ENCODE peak calls at places on chromosomes 1 and 21, in seven cellular contexts. X is right atrium auricular region; I is stomach; G is colonic mucosa; U is CD8-positive, alpha-beta T cell; C is neural progenitor cell; Z is aorta. T is an unnamed sample.

GRCh38 chr1:38046884-38047602 is 450 bp upstream of the POU3F1 start:
- DNase-seq in U (peak; percentile 77), Z (peak; percentile 90), G (peak; percentile 80), X (peak; percentile 83), C (peak; percentile 91), I (peak; percentile 83), T (peak; percentile 85)

GRCh38 chr1:214107322-214108096 is 119.7 kb downstream of the PROX1 start:
- DNase-seq in I (peak; percentile 37), C (no peak), Z (no peak), X (no peak), U (no peak), G (peak; percentile 19), T (no peak)

GRCh38 chr1:203888807-203889251 is 27.4 kb downstream of the SNRPE start:
- DNase-seq in X (no peak), C (no peak), I (no peak), G (no peak), U (no peak), Z (no peak), T (no peak)

GRCh38 chr1:66335859-66336640 is 197.9 kb upstream of the SGIP1 start:
- DNase-seq in I (peak; percentile 63), C (no peak), X (peak; percentile 95), Z (peak; percentile 85), U (peak; percentile 75), G (peak; percentile 50), T (peak; percentile 86)

GRCh38 chr1:109726007-109726406 is 14.0 kb downstream of the GSTM5 start:
- DNase-seq in Z (no peak), I (no peak), G (no peak), C (no peak), U (no peak), X (no peak), T (no peak)

GRCh38 chr1:53330819-53331218 is 2.9 kb upstream of the LRP8 start:
- DNase-seq in U (no peak), I (no peak), Z (peak; percentile 36), X (no peak), C (no peak), G (no peak), T (no peak)

GRCh38 chr1:246157516-246157915 is 349.6 kb downstream of the SMYD3 start:
- DNase-seq in U (no peak), C (no peak), G (no peak), I (no peak), Z (no peak), X (no peak), T (no peak)

GRCh38 chr1:164702216-164702615 is 143.2 kb downstream of the PBX1 start:
- DNase-seq in U (no peak), I (no peak), C (no peak), X (no peak), G (no peak), Z (no peak), T (no peak)

GRCh38 chr1:29590583-29591555 is 354.5 kb downstream of the PTPRU start:
- DNase-seq in G (no peak), U (no peak), Z (no peak), X (peak; percentile 30), I (no peak), C (no peak), T (no peak)

GRCh38 chr1:210132582-210132981 is 100.0 kb upstream of the SERTAD4 start:
- DNase-seq in I (no peak), C (peak; percentile 66), G (no peak), X (no peak), U (no peak), Z (no peak), T (no peak)

GRCh38 chr1:67889466-67889865 is 56.2 kb upstream of the GNG12 start:
- DNase-seq in U (no peak), C (no peak), I (no peak), G (no peak), Z (no peak), X (no peak), T (no peak)

GRCh38 chr1:244296010-244296409 is 155.7 kb downstream of the ADSS2 start:
- DNase-seq in G (no peak), C (no peak), Z (no peak), X (no peak), U (no peak), I (no peak), T (no peak)

GRCh38 chr1:33819913-33820311 is 44.0 kb upstream of the HMGB4 start:
- DNase-seq in I (no peak), Z (no peak), U (no peak), G (no peak), X (peak; percentile 4), C (no peak), T (no peak)

GRCh38 chr1:188089461-188089860 is 1260.7 kb downstream of the PLA2G4A start:
- DNase-seq in C (peak; percentile 32), X (no peak), G (no peak), I (no peak), U (no peak), Z (no peak), T (no peak)

GRCh38 chr1:212055333-212055732 is 19.8 kb downstream of the DTL start:
- DNase-seq in U (no peak), X (no peak), I (no peak), Z (no peak), G (no peak), C (no peak), T (no peak)

GRCh38 chr1:39230261-39231190 is 26.0 kb downstream of the MACF1 start:
- DNase-seq in Z (no peak), X (no peak), G (no peak), U (no peak), I (no peak), C (peak; percentile 7), T (peak; percentile 28)

GRCh38 chr1:8145525-8145924 is 119.4 kb upstream of the ERRFI1 start:
- DNase-seq in I (no peak), C (no peak), U (no peak), Z (no peak), X (no peak), G (no peak), T (no peak)

GRCh38 chr1:111202707-111203623 is 2.5 kb upstream of the DENND2D start:
- DNase-seq in X (peak; percentile 57), C (no peak), I (no peak), U (no peak), G (peak; percentile 34), Z (no peak), T (peak; percentile 46)

GRCh38 chr1:67031848-67032247 is 22.1 kb downstream of the SLC35D1 start:
- DNase-seq in G (no peak), X (no peak), Z (no peak), C (no peak), U (no peak), I (no peak), T (no peak)

GRCh38 chr21:31732538-31732864 is 583 bp upstream of the SCAF4 start:
- DNase-seq in Z (no peak), X (no peak), I (no peak), C (no peak), G (no peak), U (no peak), T (peak; percentile 42)

GRCh38 chr1:175978926-175979325 is 228.2 kb downstream of the COP1 start:
- DNase-seq in Z (no peak), G (no peak), I (no peak), U (no peak), C (no peak), X (no peak), T (no peak)

GRCh38 chr1:175984057-175984812 is 222.9 kb downstream of the COP1 start:
- DNase-seq in G (no peak), Z (no peak), X (no peak), I (no peak), U (no peak), C (no peak), T (no peak)

GRCh38 chr1:175981128-175981527 is 226.0 kb downstream of the COP1 start:
- DNase-seq in C (no peak), I (no peak), G (no peak), Z (no peak), X (no peak), U (no peak), T (no peak)

GRCh38 chr1:175984813-175985212 is 222.3 kb downstream of the COP1 start:
- DNase-seq in C (no peak), G (peak; percentile 20), X (no peak), Z (no peak), U (no peak), I (no peak), T (no peak)
- H3K36me3 ChIP-seq in C (peaks cover 28% of the 10 kb centered on the region), G (no peaks in the 10 kb centered on the region), X (peaks cover 52% of the 10 kb centered on the region), Z (no peaks in the 10 kb centered on the region), U (peaks cover 31% of the 10 kb centered on the region), I (peaks cover 16% of the 10 kb centered on the region), T (peaks cover 5% of the 10 kb centered on the region)

DNA sequence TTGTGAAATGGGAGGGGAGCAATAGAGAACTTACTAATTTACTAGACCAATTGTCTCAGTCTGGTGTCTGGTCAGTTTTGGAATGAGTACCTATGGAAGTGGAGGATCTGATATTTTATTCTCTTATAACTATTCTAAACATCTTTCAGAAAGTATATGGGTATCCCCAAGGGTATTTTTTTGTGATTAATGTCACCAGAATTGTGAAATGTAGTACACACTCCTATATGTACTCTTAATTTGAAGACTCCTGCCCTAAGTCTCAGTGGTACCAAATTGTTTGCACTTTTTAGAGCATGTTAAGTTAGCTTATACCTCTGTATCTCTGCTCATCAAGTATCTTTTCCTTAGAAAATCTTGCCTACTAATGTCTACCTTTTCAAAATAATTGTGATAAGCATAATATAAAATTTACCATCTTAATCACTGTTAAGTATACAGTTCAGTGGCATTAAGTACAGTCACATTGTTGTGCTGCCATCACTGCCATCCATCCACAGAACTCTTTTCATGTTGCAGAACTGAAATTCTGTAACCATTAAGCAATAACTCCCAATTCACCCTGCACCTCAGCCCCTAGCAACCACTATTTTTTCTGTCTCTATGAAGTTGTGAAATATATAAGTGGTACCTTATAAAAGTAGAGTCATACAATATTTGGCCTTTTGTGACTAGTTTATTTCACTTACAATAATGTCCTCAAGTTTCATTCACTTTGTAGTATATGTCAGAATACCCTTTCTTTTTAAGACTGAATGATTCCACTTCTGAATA is 40.5 kb downstream of the SLC30A7 start:
- DNase-seq in C (no peak), Z (no peak), X (no peak), U (no peak), I (no peak), G (no peak), T (no peak)
- H3K36me3 ChIP-seq in C (peaks cover 23% of the 10 kb centered on the region), Z (peaks cover 2% of the 10 kb centered on the region), X (no peaks in the 10 kb centered on the region), U (no peaks in the 10 kb centered on the region), I (no peaks in the 10 kb centered on the region), G (no peaks in the 10 kb centered on the region), T (no peaks in the 10 kb centered on the region)

DNA sequence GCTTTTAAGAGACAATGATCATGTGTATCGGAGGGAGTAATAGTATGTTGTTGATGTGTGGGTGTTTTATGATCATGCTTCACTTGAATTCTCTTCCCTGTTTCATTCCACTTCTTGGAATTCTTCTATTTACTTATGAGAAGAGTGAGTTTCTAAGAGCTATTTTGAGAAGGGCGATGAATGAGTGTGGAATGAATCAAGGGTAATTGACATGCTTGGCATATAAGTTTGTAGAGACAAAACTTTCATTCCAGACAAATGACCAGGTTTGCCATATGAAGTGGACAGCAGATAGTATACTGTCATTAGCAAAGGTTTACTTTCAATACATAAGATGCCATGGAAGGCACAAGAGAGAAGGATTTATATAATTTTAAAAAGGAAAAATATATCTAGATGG is 42.3 kb upstream of the PDC start:
- DNase-seq in Z (no peak), X (no peak), I (no peak), U (no peak), G (no peak), C (no peak), T (no peak)
- H3K36me3 ChIP-seq in Z (no peaks in the 10 kb centered on the region), X (no peaks in the 10 kb centered on the region), I (no peaks in the 10 kb centered on the region), U (no peaks in the 10 kb centered on the region), G (no peaks in the 10 kb centered on the region), C (no peaks in the 10 kb centered on the region), T (no peaks in the 10 kb centered on the region)

DNA sequence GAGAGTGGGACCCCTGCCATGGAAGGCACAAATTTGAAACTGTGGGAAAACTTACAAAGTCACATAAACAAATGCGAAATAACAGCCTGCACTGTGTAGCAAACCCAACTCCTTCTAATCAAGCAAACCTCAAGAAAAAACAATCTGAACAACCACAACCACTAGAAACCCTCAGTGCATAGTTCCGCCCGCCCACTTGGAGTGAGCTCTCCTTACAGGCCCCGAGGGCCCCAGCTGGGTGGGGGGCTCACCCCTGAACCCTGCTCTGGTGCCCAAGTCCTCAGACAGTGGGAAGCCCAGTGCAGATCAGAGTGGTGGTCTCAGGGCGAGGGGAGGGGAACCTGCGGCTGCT is 937 bp upstream of the MXRA8 start:
- DNase-seq in I (no peak), C (no peak), Z (peak; percentile 67), U (peak; percentile 39), X (no peak), G (peak; percentile 18), T (peak; percentile 8)
- H3K36me3 ChIP-seq in I (no peaks in the 10 kb centered on the region), C (no peaks in the 10 kb centered on the region), Z (no peaks in the 10 kb centered on the region), U (no peaks in the 10 kb centered on the region), X (peaks cover 4% of the 10 kb centered on the region), G (no peaks in the 10 kb centered on the region), T (no peaks in the 10 kb centered on the region)